ENCODE peak calls at places on chromosomes 7 and 10, in four cellular contexts. G is GM12878, H is H1, P is HepG2. X is an unnamed sample.

GRCh38 chr7:17672774-17673173 is 267.5 kb downstream of the SNX13 start:
- DNase-seq in G (no peak), H (no peak), P (no peak), X (no peak)

GRCh38 chr10:70812814-70813213 is 2.9 kb upstream of the SGPL1 start:
- DNase-seq in G (no peak), P (no peak), H (no peak), X (no peak)

GRCh38 chr7:143013473-143013872 is 13.5 kb downstream of the OR9A2 start:
- DNase-seq in P (no peak), H (no peak), G (no peak), X (no peak)

GRCh38 chr10:44648691-44649090 is 262.4 kb upstream of the TMEM72 start:
- DNase-seq in P (no peak), H (no peak), G (no peak), X (no peak)

GRCh38 chr7:41705109-41705871 is 2.4 kb upstream of the INHBA start:
- DNase-seq in P (peak; percentile 55), G (peak; percentile 50), H (peak; percentile 90), X (peak; percentile 25)

GRCh38 chr7:32618987-32619386 is 123.7 kb downstream of the AVL9 start:
- DNase-seq in G (no peak), P (no peak), H (no peak), X (no peak)

GRCh38 chr10:128881086-128881485 is 586.0 kb upstream of the MGMT start:
- DNase-seq in H (peak; percentile 4), P (no peak), G (no peak), X (no peak)

GRCh38 chr7:20350996-20351692 is 20.4 kb downstream of the ITGB8 start:
- DNase-seq in P (no peak), H (no peak), G (no peak), X (no peak)

GRCh38 chr10:84138478-84139125 is 707 bp upstream of the GHITM start:
- DNase-seq in H (no peak), P (no peak), G (no peak), X (peak; percentile 42)

GRCh38 chr7:155860840-155861479 is 48.7 kb upstream of the SHH start:
- DNase-seq in H (no peak), P (no peak), G (no peak), X (no peak)

GRCh38 chr10:88618496-88618895 is 31.9 kb downstream of the LIPJ start:
- DNase-seq in G (no peak), P (no peak), H (no peak), X (no peak)

GRCh38 chr7:102287082-102287464 is 405 bp downstream of the SH2B2 start:
- DNase-seq in P (no peak), G (no peak), H (no peak), X (no peak)

GRCh38 chr10:67858971-67859370 is 21.0 kb upstream of the DNAJC12 start:
- DNase-seq in G (no peak), P (no peak), H (no peak), X (no peak)

GRCh38 chr7:50304911-50305621 is 550 bp downstream of the IKZF1 start:
- DNase-seq in P (no peak), H (no peak), G (no peak), X (no peak)

GRCh38 chr7:106613279-106613678 is 47.7 kb downstream of the CCDC71L start:
- DNase-seq in P (no peak), G (no peak), H (no peak), X (no peak)

GRCh38 chr10:111598433-111599059 is 521.7 kb downstream of the ADRA2A start:
- DNase-seq in P (peak; percentile 53), G (peak; percentile 3), H (peak; percentile 68), X (peak; percentile 15)

GRCh38 chr7:41877118-41877517 is 174.2 kb upstream of the INHBA start:
- DNase-seq in P (no peak), H (no peak), G (no peak), X (no peak)

GRCh38 chr10:58661336-58661735 is 148.7 kb downstream of the BICC1 start:
- DNase-seq in P (no peak), H (no peak), G (no peak), X (no peak)

GRCh38 chr7:381211-382117 is 91.5 kb downstream of the FOXL3 start:
- DNase-seq in H (no peak), P (no peak), G (no peak), X (no peak)

GRCh38 chr7:17301491-17302101 is 3.1 kb downstream of the AHR start:
- DNase-seq in G (no peak), P (no peak), H (no peak), X (peak; percentile 13)

GRCh38 chr7:4849390-4849789 is 12.4 kb downstream of the PAPOLB start:
- DNase-seq in P (peak; percentile 48), H (no peak), G (no peak), X (peak; percentile 69)

GRCh38 chr7:142348921-142349401 is 91.1 kb upstream of the PRSS58 start:
- DNase-seq in H (no peak), P (no peak), G (no peak), X (no peak)

GRCh38 chr7:30894009-30894408 is 17.6 kb upstream of the AQP1 start:
- DNase-seq in H (no peak), G (no peak), P (no peak), X (no peak)

GRCh38 chr10:32846974-32847373 is 111.1 kb downstream of the ITGB1 start:
- DNase-seq in G (no peak), H (no peak), P (no peak), X (no peak)

GRCh38 chr7:4823442-4824119 is 38.2 kb downstream of the PAPOLB start:
- DNase-seq in H (no peak), P (no peak), G (no peak), X (no peak)

GRCh38 chr7:27173412-27174076 is 576 bp downstream of the HOXA10 start:
- DNase-seq in G (no peak), P (no peak), H (peak; percentile 73), X (no peak)

DNA sequence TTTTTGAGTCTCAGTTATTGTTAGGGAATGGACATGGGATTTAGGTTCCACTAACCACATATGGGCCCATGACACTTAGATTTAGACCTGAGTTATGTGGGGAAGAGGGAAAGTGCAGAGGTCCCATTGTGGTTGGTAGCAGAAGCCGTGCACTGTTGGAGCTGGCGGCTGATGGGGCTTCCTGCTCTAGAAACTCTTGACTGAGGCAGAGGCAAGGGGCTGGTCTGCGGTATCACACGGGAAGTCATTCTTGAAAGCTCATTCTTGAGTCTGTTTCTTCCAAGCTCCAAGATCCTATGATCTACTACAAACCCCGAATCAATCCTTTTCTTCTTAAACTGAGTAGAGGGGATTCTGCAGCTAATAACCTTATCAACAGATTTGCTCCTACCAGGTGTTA is 56.9 kb downstream of the AOC1 start:
- DNase-seq in G (no peak), H (no peak), P (no peak), X (no peak)
- TF ChIP-seq HDAC6 in G (no peak), H (no peak), P (no peak), X (no peak)

GRCh38 chr10:43123361-43124093 is 14.7 kb upstream of the CSGALNACT2 start:
- DNase-seq in H (peak; percentile 32), P (no peak), G (no peak), X (no peak)
- TF ChIP-seq HDAC6 in H (no peak), P (no peak), G (no peak), X (no peak)

GRCh38 chr10:63522129-63522687 is 1.0 kb downstream of the REEP3 start:
- DNase-seq in P (no peak), G (no peak), H (peak; percentile 76), X (peak; percentile 30)
- TF ChIP-seq HDAC6 in P (no peak), G (no peak), H (no peak), X (no peak)

DNA sequence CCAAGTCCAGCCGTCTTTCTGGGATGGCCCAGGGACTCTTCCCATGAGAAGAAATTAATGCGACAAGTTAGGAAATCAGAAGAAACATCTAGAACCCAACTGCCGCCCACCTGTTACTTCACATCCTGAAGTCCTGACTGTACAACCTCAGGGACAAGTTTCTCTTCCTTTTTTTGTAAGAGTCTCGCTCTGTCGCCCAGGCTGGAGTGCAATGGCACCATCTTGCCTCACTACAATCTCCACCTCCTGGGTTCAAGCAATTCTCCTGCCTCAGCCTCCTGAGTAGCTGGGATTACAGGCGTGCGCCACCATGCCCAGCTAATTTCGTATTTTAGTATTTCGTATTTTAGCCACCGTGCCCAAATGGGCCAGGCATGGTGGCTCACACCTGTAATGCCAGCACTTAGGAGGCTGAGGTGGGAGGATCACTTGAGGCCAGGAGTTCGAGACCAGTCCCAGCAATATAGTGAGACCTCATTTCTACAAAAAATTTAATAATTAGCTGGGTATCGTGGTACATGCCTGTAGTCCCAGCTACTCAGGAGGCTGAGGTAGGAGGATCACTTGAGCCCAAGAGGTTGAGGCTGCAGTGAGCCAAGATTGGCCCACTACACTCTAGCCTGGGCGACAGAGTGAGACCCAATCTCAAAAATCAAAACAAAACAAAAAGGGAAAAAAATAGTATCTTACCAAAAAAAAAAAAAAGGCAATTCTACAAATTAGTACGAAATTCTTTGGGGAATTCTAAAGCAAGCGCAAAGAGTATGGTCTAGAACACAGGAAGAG is 20.8 kb downstream of the LAT2 start:
- DNase-seq in G (no peak), H (no peak), P (no peak), X (no peak)
- TF ChIP-seq HDAC6 in G (no peak), H (no peak), P (no peak), X (no peak)

GRCh38 chr7:104964626-104965236 is 49.3 kb upstream of the KMT2E start:
- DNase-seq in P (no peak), H (no peak), G (no peak), X (peak; percentile 63)

GRCh38 chr7:104962781-104963180 is 51.2 kb upstream of the KMT2E start:
- DNase-seq in G (no peak), H (no peak), P (no peak), X (no peak)

GRCh38 chr7:104966022-104966421 is 48.0 kb upstream of the KMT2E start:
- DNase-seq in H (no peak), G (no peak), P (no peak), X (no peak)

GRCh38 chr7:104963378-104963990 is 50.5 kb upstream of the KMT2E start:
- DNase-seq in H (no peak), P (no peak), G (no peak), X (no peak)

GRCh38 chr7:104963991-104964385 is 50.0 kb upstream of the KMT2E start:
- DNase-seq in H (no peak), P (peak; percentile 88), G (no peak), X (no peak)
- TF ChIP-seq HDAC6 in H (no peak), P (no peak), G (no peak), X (no peak)

GRCh38 chr7:44306608-44307007 is 18.8 kb downstream of the CAMK2B start:
- DNase-seq in P (no peak), H (no peak), G (no peak), X (no peak)

GRCh38 chr7:44308741-44309270 is 16.6 kb downstream of the CAMK2B start:
- DNase-seq in G (no peak), H (peak; percentile 62), P (no peak), X (no peak)

GRCh38 chr7:44307905-44308740 is 17.3 kb downstream of the CAMK2B start:
- DNase-seq in G (no peak), H (peak; percentile 42), P (no peak), X (peak; percentile 5)

GRCh38 chr7:44307301-44307900 is 18.0 kb downstream of the CAMK2B start:
- DNase-seq in H (peak; percentile 49), G (no peak), P (peak; percentile 16), X (peak; percentile 18)

GRCh38 chr7:44305564-44306507 is 19.6 kb downstream of the CAMK2B start:
- DNase-seq in G (no peak), H (peak; percentile 32), P (no peak), X (no peak)
- TF ChIP-seq HDAC6 in G (no peak), H (no peak), P (no peak), X (no peak)

DNA sequence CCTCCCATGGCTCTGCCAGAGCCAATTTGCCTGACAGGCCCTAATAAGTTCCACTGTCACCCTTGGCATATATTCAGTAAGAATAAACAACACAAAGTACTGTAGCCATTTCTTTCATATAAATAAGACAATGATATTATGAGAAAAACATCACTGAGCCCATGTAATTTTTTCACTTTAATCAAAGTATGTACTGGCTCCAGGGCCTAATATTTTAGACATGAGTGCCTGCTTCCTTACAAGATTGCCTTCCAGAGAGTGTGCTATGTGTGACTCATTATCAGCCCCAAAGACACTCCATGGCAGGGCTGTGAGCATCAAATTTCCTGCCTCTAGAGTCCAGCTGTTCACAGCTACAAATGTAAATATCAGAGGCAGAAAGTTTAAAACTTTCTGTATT is 297.6 kb downstream of the LHFPL3 start:
- DNase-seq in H (no peak), P (no peak), G (no peak), X (no peak)
- TF ChIP-seq HDAC6 in H (no peak), P (no peak), G (no peak), X (no peak)

X was measured in K562.